ENCODE peak calls at places on chromosomes 4 and X, in four cellular contexts. One of them, this sample, is unnamed.

GRCh38 chrX:143669395-143669794 is 33.5 kb upstream of the SLITRK4 start:
- DNase-seq in activated CD4-positive, alpha-beta memory T cell treated with anti-CD3 and anti-CD28 coated beads, Interleukin-2, amount 10 ng/mL, durations not matched to agents 7 days and 5 days: no peak
- DNase-seq in GM13976: no peak
- DNase-seq in lower leg skin: no peak
- DNase-seq in this sample: peak; percentile 18

GRCh38 chr4:175071123-175071522 is 153.0 kb downstream of the ADAM29 start:
- DNase-seq in activated CD4-positive, alpha-beta memory T cell treated with anti-CD3 and anti-CD28 coated beads, Interleukin-2, amount 10 ng/mL, durations not matched to agents 7 days and 5 days: no peak
- DNase-seq in GM13976: no peak
- DNase-seq in lower leg skin: no peak
- DNase-seq in this sample: no peak

GRCh38 chr4:61619528-61619927 is 419.4 kb downstream of the ADGRL3 start:
- DNase-seq in lower leg skin: no peak
- DNase-seq in GM13976: no peak
- DNase-seq in activated CD4-positive, alpha-beta memory T cell treated with anti-CD3 and anti-CD28 coated beads, Interleukin-2, amount 10 ng/mL, durations not matched to agents 7 days and 5 days: no peak
- DNase-seq in this sample: no peak

GRCh38 chr4:32499176-32499575 is 1779.0 kb downstream of the PCDH7 start:
- DNase-seq in lower leg skin: no peak
- DNase-seq in GM13976: no peak
- DNase-seq in activated CD4-positive, alpha-beta memory T cell treated with anti-CD3 and anti-CD28 coated beads, Interleukin-2, amount 10 ng/mL, durations not matched to agents 7 days and 5 days: no peak
- DNase-seq in this sample: no peak

GRCh38 chrX:6910218-6910617 is 237.3 kb upstream of the STS start:
- DNase-seq in lower leg skin: no peak
- DNase-seq in GM13976: no peak
- DNase-seq in activated CD4-positive, alpha-beta memory T cell treated with anti-CD3 and anti-CD28 coated beads, Interleukin-2, amount 10 ng/mL, durations not matched to agents 7 days and 5 days: no peak
- DNase-seq in this sample: no peak

GRCh38 chr4:142840516-142841123 is 5.5 kb downstream of the INPP4B start:
- DNase-seq in GM13976: no peak
- DNase-seq in activated CD4-positive, alpha-beta memory T cell treated with anti-CD3 and anti-CD28 coated beads, Interleukin-2, amount 10 ng/mL, durations not matched to agents 7 days and 5 days: no peak
- DNase-seq in lower leg skin: no peak
- DNase-seq in this sample: peak; percentile 14

GRCh38 chr4:157992038-157992706 is 180.7 kb downstream of the GASK1B start:
- DNase-seq in lower leg skin: peak; percentile 64
- DNase-seq in GM13976: peak; percentile 13
- DNase-seq in activated CD4-positive, alpha-beta memory T cell treated with anti-CD3 and anti-CD28 coated beads, Interleukin-2, amount 10 ng/mL, durations not matched to agents 7 days and 5 days: no peak
- DNase-seq in this sample: peak; percentile 28

GRCh38 chrX:10014462-10015373 is 47.6 kb downstream of the CLDN34 start:
- DNase-seq in lower leg skin: peak; percentile 79
- DNase-seq in activated CD4-positive, alpha-beta memory T cell treated with anti-CD3 and anti-CD28 coated beads, Interleukin-2, amount 10 ng/mL, durations not matched to agents 7 days and 5 days: peak; percentile 79
- DNase-seq in GM13976: peak; percentile 87
- DNase-seq in this sample: peak; percentile 77

GRCh38 chrX:31423575-31424284 is 351.9 kb upstream of the FTHL17 start:
- DNase-seq in GM13976: no peak
- DNase-seq in lower leg skin: peak; percentile 17
- DNase-seq in activated CD4-positive, alpha-beta memory T cell treated with anti-CD3 and anti-CD28 coated beads, Interleukin-2, amount 10 ng/mL, durations not matched to agents 7 days and 5 days: no peak
- DNase-seq in this sample: peak; percentile 13

GRCh38 chrX:19810809-19811208 is 76.6 kb downstream of the SH3KBP1 start:
- DNase-seq in lower leg skin: peak; percentile 14
- DNase-seq in GM13976: no peak
- DNase-seq in activated CD4-positive, alpha-beta memory T cell treated with anti-CD3 and anti-CD28 coated beads, Interleukin-2, amount 10 ng/mL, durations not matched to agents 7 days and 5 days: no peak
- DNase-seq in this sample: no peak

GRCh38 chr4:123585111-123585510 is 188.5 kb downstream of the SPRY1 start:
- DNase-seq in lower leg skin: no peak
- DNase-seq in GM13976: no peak
- DNase-seq in activated CD4-positive, alpha-beta memory T cell treated with anti-CD3 and anti-CD28 coated beads, Interleukin-2, amount 10 ng/mL, durations not matched to agents 7 days and 5 days: no peak
- DNase-seq in this sample: no peak